ENCODE peak calls at places on chromosomes 11 and 22, in five cellular contexts. K is NCI-H1105; C is CD4-positive, alpha-beta memory T cell; B is G401; H is lower lobe of right lung. D is an unnamed sample.

GRCh38 chr11:1008001-1008400 is 28.5 kb downstream of the MUC6 start:
- DNase-seq in K (peak; percentile 19), C (no peak), B (no peak), H (no peak), D (no peak)

GRCh38 chr22:23218867-23219251 is 38.5 kb downstream of the BCR start:
- DNase-seq in K (peak; percentile 18), C (no peak), B (peak; percentile 72), H (peak; percentile 87), D (no peak)

GRCh38 chr11:117465236-117465997 is 137.8 kb downstream of the CEP164 start:
- DNase-seq in K (no peak), C (no peak), B (no peak), H (no peak), D (no peak)

GRCh38 chr11:103927535-103927934 is 108.9 kb upstream of the DDI1 start:
- DNase-seq in K (no peak), C (no peak), B (no peak), H (no peak), D (no peak)

GRCh38 chr22:23529166-23530103 is 50.7 kb downstream of the IGLL1 start:
- DNase-seq in K (no peak), C (no peak), B (no peak), H (peak; percentile 19), D (no peak)

GRCh38 chr11:118398797-118399564 is 2.4 kb upstream of the ATP5MG start:
- DNase-seq in K (no peak), C (peak; percentile 84), B (no peak), H (no peak), D (no peak)

GRCh38 chr22:32802291-32802826 is 854 bp downstream of the TIMP3 start:
- DNase-seq in K (no peak), C (no peak), B (no peak), H (no peak), D (no peak)

GRCh38 chr22:44200855-44201550 is 20.3 kb downstream of the PARVG start:
- DNase-seq in K (no peak), C (no peak), B (no peak), H (no peak), D (no peak)

GRCh38 chr22:44550666-44551491 is 52.8 kb upstream of the RTL6 start:
- DNase-seq in K (no peak), C (no peak), B (no peak), H (peak; percentile 69), D (no peak)

GRCh38 chr11:69500285-69501120 is 19.0 kb downstream of the LINC01488 start:
- DNase-seq in K (no peak), C (no peak), B (peak; percentile 64), H (peak; percentile 33), D (no peak)

GRCh38 chr11:93741882-93742226 is 382 bp downstream of the C11orf54 start:
- DNase-seq in K (peak; percentile 27), C (no peak), B (peak; percentile 71), H (no peak), D (no peak)

GRCh38 chr22:38953577-38954413 is 3.6 kb upstream of the APOBEC3A start:
- DNase-seq in K (no peak), C (peak; percentile 37), B (no peak), H (no peak), D (no peak)

GRCh38 chr11:10233581-10233980 is 60.4 kb downstream of the SBF2 start:
- DNase-seq in K (no peak), C (no peak), B (no peak), H (no peak), D (no peak)

GRCh38 chr11:57675176-57675941 is 7.4 kb downstream of the ZDHHC5 start:
- DNase-seq in K (no peak), C (no peak), B (no peak), H (no peak), D (no peak)

GRCh38 chr22:34760276-34761008 is 305.5 kb upstream of the ISX start:
- DNase-seq in K (no peak), C (no peak), B (no peak), H (no peak), D (no peak)

GRCh38 chr11:828501-829115 is 889 bp downstream of the CRACR2B start:
- DNase-seq in K (no peak), C (no peak), B (no peak), H (no peak), D (no peak)

GRCh38 chr11:68441466-68442230 is 18.9 kb upstream of the PPP6R3 start:
- DNase-seq in K (no peak), C (no peak), B (no peak), H (no peak), D (no peak)

GRCh38 chr22:42432020-42432596 is at the start of gene NFAM1:
- DNase-seq in K (no peak), C (no peak), B (no peak), H (peak; percentile 86), D (no peak)

GRCh38 chr11:131037873-131038272 is 121.6 kb upstream of the SNX19 start:
- DNase-seq in K (peak; percentile 46), C (no peak), B (no peak), H (no peak), D (no peak)

GRCh38 chr11:2131371-2132228 is 7.6 kb downstream of the IGF2 start:
- DNase-seq in K (no peak), C (no peak), B (no peak), H (no peak), D (no peak)

GRCh38 chr11:129252621-129253020 is 60.5 kb upstream of the ARHGAP32 start:
- DNase-seq in K (no peak), C (no peak), B (no peak), H (no peak), D (peak; percentile 52)

GRCh38 chr11:64245401-64245796 is 1.3 kb downstream of the PPP1R14B start:
- DNase-seq in K (no peak), C (no peak), B (no peak), H (no peak), D (no peak)

GRCh38 chr11:78957481-78958245 is 383.0 kb upstream of the NARS2 start:
- DNase-seq in K (no peak), C (no peak), B (no peak), H (no peak), D (no peak)

GRCh38 chr11:35566161-35566560 is 40.7 kb upstream of the PAMR1 start:
- DNase-seq in K (no peak), C (no peak), B (no peak), H (no peak), D (no peak)

GRCh38 chr11:34916810-34917780 is 677 bp downstream of the PDHX start:
- DNase-seq in K (no peak), C (no peak), B (peak; percentile 19), H (no peak), D (no peak)

GRCh38 chr22:26452236-26453016 is 23.4 kb downstream of the ASPHD2 start:
- DNase-seq in K (no peak), C (no peak), B (peak; percentile 83), H (no peak), D (no peak)

GRCh38 chr11:8701891-8702597 is 19.5 kb downstream of the RPL27A start:
- DNase-seq in K (no peak), C (no peak), B (no peak), H (no peak), D (no peak)